ENCODE peak calls at places on chromosomes 5 and 9, in five cellular contexts. T is AG09309, J is T-helper 9 cell, L is tibial nerve, R is HFF-Myc. W is an unnamed sample.

GRCh38 chr5:54063817-54064216 is 246.6 kb downstream of the ARL15 start:
- DNase-seq in T (peak; percentile 84), J (no peak), L (no peak), R (no peak), W (peak; percentile 85)

GRCh38 chr9:112285056-112285455 is 48.4 kb downstream of the PTBP3 start:
- DNase-seq in T (no peak), J (no peak), L (no peak), R (no peak), W (no peak)

GRCh38 chr9:110971234-110971633 is 67.0 kb downstream of the LPAR1 start:
- DNase-seq in T (no peak), J (no peak), L (no peak), R (no peak), W (no peak)

GRCh38 chr9:73093016-73093739 is 58.5 kb upstream of the ANXA1 start:
- DNase-seq in T (no peak), J (no peak), L (no peak), R (no peak), W (no peak)

GRCh38 chr9:121299467-121300282 is 31.7 kb downstream of the GSN start:
- DNase-seq in T (no peak), J (no peak), L (peak; percentile 78), R (no peak), W (no peak)

GRCh38 chr9:132670816-132671371 is 630 bp downstream of the GTF3C4 start:
- DNase-seq in T (no peak), J (peak; percentile 64), L (no peak), R (no peak), W (no peak)

GRCh38 chr5:107673368-107674136 is 2.8 kb upstream of the EFNA5 start:
- DNase-seq in T (peak; percentile 63), J (peak; percentile 38), L (peak; percentile 71), R (peak; percentile 58), W (peak; percentile 31)

GRCh38 chr9:93185261-93186150 is 1.6 kb downstream of the WNK2 start:
- DNase-seq in T (no peak), J (no peak), L (no peak), R (no peak), W (no peak)

GRCh38 chr5:33806736-33807442 is 84.9 kb downstream of the ADAMTS12 start:
- DNase-seq in T (peak; percentile 49), J (no peak), L (no peak), R (no peak), W (peak; percentile 58)

GRCh38 chr5:160699301-160699700 is 152.7 kb downstream of the ATP10B start:
- DNase-seq in T (no peak), J (no peak), L (no peak), R (no peak), W (no peak)

W was measured in GM04503.